ENCODE peak calls at places on chromosomes 3 and 15, in eight cellular contexts. C is GM23248; K is naive thymus-derived CD4-positive, alpha-beta T cell; L is A673; M is small intestine; H is transverse colon; B is Karpas-422; Y is mesendoderm. W is an unnamed sample.
A peak's percentile ranks its signal among the peaks of the same experiment; 100 is the strongest.

GRCh38 chr15:71565006-71565405 is 245.3 kb upstream of the NR2E3 start:
- DNase-seq in C (no peak), K (no peak), L (no peak), M (peak; percentile 53), H (no peak), B (no peak), Y (no peak), W (no peak)

GRCh38 chr3:65575376-65575840 is 463.3 kb downstream of the MAGI1 start:
- DNase-seq in C (peak; percentile 81), K (no peak), L (no peak), M (no peak), H (no peak), B (no peak), Y (no peak), W (no peak)

GRCh38 chr15:35630570-35630969 is 84.6 kb upstream of the DPH6 start:
- DNase-seq in C (peak; percentile 60), K (no peak), L (no peak), M (no peak), H (no peak), B (no peak), Y (peak; percentile 49), W (no peak)

GRCh38 chr15:65920121-65920520 is 50.8 kb downstream of the RAB11A start:
- DNase-seq in C (no peak), K (no peak), L (no peak), M (no peak), H (no peak), B (no peak), Y (no peak), W (no peak)

GRCh38 chr3:47128110-47128509 is 35.8 kb downstream of the SETD2 start:
- DNase-seq in C (no peak), K (no peak), L (no peak), M (no peak), H (no peak), B (no peak), Y (no peak), W (no peak)

GRCh38 chr3:138210528-138210927 is 23.4 kb downstream of the ARMC8 start:
- DNase-seq in C (no peak), K (no peak), L (no peak), M (no peak), H (no peak), B (peak; percentile 20), Y (peak; percentile 30), W (no peak)

GRCh38 chr3:65508743-65509422 is 529.8 kb downstream of the MAGI1 start:
- DNase-seq in C (no peak), K (no peak), L (no peak), M (peak; percentile 9), H (no peak), B (no peak), Y (peak; percentile 41), W (no peak)

GRCh38 chr3:104628185-104628789 is 738.4 kb upstream of the ALCAM start:
- DNase-seq in C (peak; percentile 84), K (no peak), L (peak; percentile 74), M (peak; percentile 32), H (no peak), B (peak; percentile 72), Y (peak; percentile 68), W (no peak)

GRCh38 chr3:197592361-197593045 is 36.7 kb upstream of the BDH1 start:
- DNase-seq in C (no peak), K (no peak), L (no peak), M (no peak), H (no peak), B (no peak), Y (no peak), W (peak; percentile 85)

GRCh38 chr3:182605882-182606611 is 187.3 kb upstream of the ATP11B start:
- DNase-seq in C (no peak), K (no peak), L (no peak), M (peak; percentile 42), H (no peak), B (no peak), Y (peak; percentile 33), W (no peak)

GRCh38 chr3:23665741-23666140 is 140.0 kb upstream of the UBE2E1 start:
- DNase-seq in C (peak; percentile 60), K (no peak), L (no peak), M (no peak), H (no peak), B (no peak), Y (no peak), W (no peak)

GRCh38 chr15:33328105-33328504 is 17.3 kb downstream of the RYR3 start:
- DNase-seq in C (no peak), K (no peak), L (no peak), M (no peak), H (no peak), B (no peak), Y (peak; percentile 10), W (no peak)

GRCh38 chr3:72446406-72447058 is 401.7 kb downstream of the SHQ1 start:
- DNase-seq in C (peak; percentile 54), K (peak; percentile 69), L (peak; percentile 42), M (peak; percentile 46), H (no peak), B (peak; percentile 53), Y (peak; percentile 81), W (peak; percentile 42)

GRCh38 chr15:80580107-80580506 is 115.0 kb upstream of the ABHD17C start:
- DNase-seq in C (peak; percentile 79), K (no peak), L (no peak), M (no peak), H (no peak), B (no peak), Y (peak; percentile 55), W (no peak)

GRCh38 chr3:46663611-46664135 is 29.8 kb downstream of the ALS2CL start:
- DNase-seq in C (peak; percentile 19), K (no peak), L (no peak), M (no peak), H (peak; percentile 6), B (peak; percentile 69), Y (peak; percentile 47), W (peak; percentile 26)

GRCh38 chr15:52673734-52674133 is 5.5 kb downstream of the ATOSA start:
- DNase-seq in C (no peak), K (no peak), L (no peak), M (no peak), H (no peak), B (no peak), Y (no peak), W (no peak)
- H3K36me3 ChIP-seq in C (peaks cover 57% of the 10 kb centered on the region), K (peaks cover 13% of the 10 kb centered on the region), L (no peaks in the 10 kb centered on the region), M (no peaks in the 10 kb centered on the region), H (peaks cover 21% of the 10 kb centered on the region), B (peaks cover 69% of the 10 kb centered on the region), Y (no peaks in the 10 kb centered on the region), W (peaks cover 72% of the 10 kb centered on the region)

DNA sequence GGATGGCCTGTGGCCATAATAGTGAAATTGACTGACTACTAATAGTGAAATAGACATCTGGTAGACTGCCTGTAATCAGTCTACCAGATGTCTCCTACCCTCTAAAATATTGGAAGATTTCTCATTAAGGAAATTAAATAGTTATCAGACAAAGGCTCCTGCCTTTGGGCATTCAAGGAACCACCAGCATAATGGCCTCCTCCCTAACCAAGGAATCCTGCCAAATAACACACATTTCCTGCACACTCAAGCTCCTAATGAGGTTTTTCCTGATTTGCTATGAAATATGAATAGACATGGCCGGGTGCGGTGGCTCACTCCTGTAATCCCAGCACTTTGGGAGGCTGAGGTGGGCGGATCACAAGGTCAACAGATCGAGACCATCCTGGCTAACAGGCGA is 14.6 kb downstream of the NUSAP1 start:
- DNase-seq in C (no peak), K (no peak), L (peak; percentile 32), M (no peak), H (no peak), B (no peak), Y (no peak), W (no peak)
- H3K36me3 ChIP-seq in C (peaks cover 3% of the 10 kb centered on the region), K (no peaks in the 10 kb centered on the region), L (peaks cover 94% of the 10 kb centered on the region), M (no peaks in the 10 kb centered on the region), H (no peaks in the 10 kb centered on the region), B (peaks cover 58% of the 10 kb centered on the region), Y (peaks cover 12% of the 10 kb centered on the region), W (peaks cover 7% of the 10 kb centered on the region)

GRCh38 chr15:45147606-45148005 is 17.8 kb downstream of the DUOX1 start:
- DNase-seq in C (no peak), K (no peak), L (no peak), M (no peak), H (no peak), B (no peak), Y (no peak), W (no peak)

GRCh38 chr15:45150481-45150880 is 20.7 kb downstream of the DUOX1 start:
- DNase-seq in C (peak; percentile 40), K (no peak), L (no peak), M (no peak), H (no peak), B (no peak), Y (no peak), W (no peak)

GRCh38 chr15:45149060-45149459 is 19.3 kb downstream of the DUOX1 start:
- DNase-seq in C (no peak), K (no peak), L (no peak), M (no peak), H (no peak), B (no peak), Y (peak; percentile 29), W (no peak)

GRCh38 chr15:45146405-45146804 is 16.6 kb downstream of the DUOX1 start:
- DNase-seq in C (peak; percentile 26), K (no peak), L (no peak), M (peak; percentile 51), H (no peak), B (no peak), Y (no peak), W (no peak)

DNA sequence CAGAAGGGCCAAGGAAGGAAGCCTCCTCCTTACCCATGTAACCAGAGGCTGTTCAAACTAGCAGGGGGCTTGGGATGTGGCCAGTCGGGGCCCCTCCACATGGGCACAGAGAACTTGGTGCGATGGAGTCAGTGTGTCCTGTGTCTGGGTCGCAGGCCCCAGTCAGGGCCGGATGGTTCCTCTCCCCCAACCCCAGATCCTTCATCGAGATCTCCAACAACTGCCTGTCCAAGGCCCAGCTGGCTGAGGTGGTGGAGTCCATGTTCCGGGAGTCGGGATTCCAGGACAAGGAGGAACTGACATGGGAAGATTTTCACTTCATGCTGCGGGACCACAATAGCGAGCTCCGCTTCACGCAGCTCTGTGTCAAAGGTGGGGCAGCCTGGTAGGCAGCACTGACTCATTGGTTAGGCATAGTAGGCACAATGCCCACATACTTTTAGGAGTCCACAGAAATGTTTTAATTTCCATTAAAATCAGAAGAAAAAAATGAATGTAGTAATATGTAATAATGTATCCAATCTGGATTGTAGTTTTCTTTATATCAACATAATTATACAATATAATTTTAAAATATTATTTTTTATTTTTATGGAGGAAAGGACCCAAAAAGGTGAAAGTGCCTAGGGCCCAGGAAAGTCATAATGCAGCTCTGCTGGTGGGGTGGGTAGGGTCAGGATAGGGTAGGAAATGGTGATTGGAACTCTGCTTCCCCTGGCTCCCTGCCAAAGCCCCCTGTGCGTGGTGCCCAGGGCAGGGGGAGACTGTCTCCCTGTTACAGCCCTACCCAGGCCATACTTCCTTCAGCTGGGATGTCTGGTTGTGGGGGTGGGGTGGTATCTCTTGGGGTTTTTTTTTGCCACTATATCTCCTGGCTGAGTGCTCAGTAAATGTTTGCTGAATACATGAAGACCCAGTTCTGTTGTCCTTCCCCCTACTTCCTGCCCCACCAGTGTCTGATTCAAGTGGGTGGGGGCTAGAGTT is 18.6 kb downstream of the DUOX1 start:
- DNase-seq in C (peak; percentile 28), K (no peak), L (no peak), M (no peak), H (no peak), B (no peak), Y (no peak), W (no peak)
- H3K36me3 ChIP-seq in C (no peaks in the 10 kb centered on the region), K (no peaks in the 10 kb centered on the region), L (no peaks in the 10 kb centered on the region), M (no peaks in the 10 kb centered on the region), H (no peaks in the 10 kb centered on the region), B (no peaks in the 10 kb centered on the region), Y (no peaks in the 10 kb centered on the region), W (no peaks in the 10 kb centered on the region)

GRCh38 chr15:50736823-50737222 is 28.7 kb downstream of the SPPL2A start:
- DNase-seq in C (no peak), K (no peak), L (no peak), M (no peak), H (no peak), B (no peak), Y (peak; percentile 2), W (no peak)
- H3K36me3 ChIP-seq in C (peaks cover 45% of the 10 kb centered on the region), K (no peaks in the 10 kb centered on the region), L (peaks cover 23% of the 10 kb centered on the region), M (peaks cover 5% of the 10 kb centered on the region), H (peaks cover 42% of the 10 kb centered on the region), B (peaks cover 12% of the 10 kb centered on the region), Y (no peaks in the 10 kb centered on the region), W (peaks cover 66% of the 10 kb centered on the region)